ENCODE peak calls at places on chromosomes 1 and 21, in six cellular contexts. O is K562, S is H1, T is HepG2, Y is HCT116, A is GM12878. R is an unnamed sample.

GRCh38 chr1:5860277-5860676 is 131.9 kb downstream of the NPHP4 start:
- DNase-seq in O (no peak), S (no peak), T (no peak), Y (no peak), A (no peak), R (no peak)

GRCh38 chr1:50620680-50621329 is 197.6 kb upstream of the DMRTA2 start:
- DNase-seq in O (peak), S (peak), T (peak), Y (peak), A (no peak), R (no peak)

GRCh38 chr1:95699274-95699953 is 465.4 kb downstream of the RWDD3 start:
- DNase-seq in O (no peak), S (no peak), T (no peak), Y (no peak), A (no peak), R (no peak)

GRCh38 chr1:3745590-3746381 is 6.5 kb upstream of the CCDC27 start:
- DNase-seq in O (peak), S (no peak), T (no peak), Y (no peak), A (no peak), R (no peak)

GRCh38 chr1:43704838-43705237 is 2.5 kb upstream of the ST3GAL3 start:
- DNase-seq in O (no peak), S (no peak), T (no peak), Y (no peak), A (no peak), R (no peak)

GRCh38 chr1:248858096-248858890 is 592 bp downstream of the ZNF692 start:
- DNase-seq in O (peak), S (peak), T (peak), Y (peak), A (no peak), R (no peak)

GRCh38 chr1:58754683-58755467 is 29.0 kb downstream of the JUN start:
- DNase-seq in O (peak), S (no peak), T (no peak), Y (no peak), A (no peak), R (no peak)

GRCh38 chr1:234628099-234628498 is 18.1 kb upstream of the IRF2BP2 start:
- DNase-seq in O (no peak), S (no peak), T (no peak), Y (no peak), A (no peak), R (no peak)

GRCh38 chr21:35291963-35292627 is 243.0 kb upstream of the RUNX1 start:
- DNase-seq in O (no peak), S (no peak), T (no peak), Y (no peak), A (no peak), R (no peak)

GRCh38 chr1:200512191-200512590 is 102.4 kb upstream of the ZNF281 start:
- DNase-seq in O (no peak), S (no peak), T (no peak), Y (no peak), A (no peak), R (no peak)

GRCh38 chr1:205258313-205259176 is 30.8 kb downstream of the TMCC2 start:
- DNase-seq in O (peak), S (no peak), T (no peak), Y (no peak), A (no peak), R (no peak)
- H3K9ac ChIP-seq in O (no peak), S (no peak), T (no peak), Y (peak), A (no peak), R (no peak)

GRCh38 chr1:14524816-14525215 is 73.7 kb upstream of the KAZN start:
- DNase-seq in O (no peak), S (no peak), T (no peak), Y (no peak), A (no peak), R (no peak)
- TF ChIP-seq ZNF274 in O (no peak), S (no peak), T (no peak), Y (no peak), A (no peak), R (no peak)

DNA sequence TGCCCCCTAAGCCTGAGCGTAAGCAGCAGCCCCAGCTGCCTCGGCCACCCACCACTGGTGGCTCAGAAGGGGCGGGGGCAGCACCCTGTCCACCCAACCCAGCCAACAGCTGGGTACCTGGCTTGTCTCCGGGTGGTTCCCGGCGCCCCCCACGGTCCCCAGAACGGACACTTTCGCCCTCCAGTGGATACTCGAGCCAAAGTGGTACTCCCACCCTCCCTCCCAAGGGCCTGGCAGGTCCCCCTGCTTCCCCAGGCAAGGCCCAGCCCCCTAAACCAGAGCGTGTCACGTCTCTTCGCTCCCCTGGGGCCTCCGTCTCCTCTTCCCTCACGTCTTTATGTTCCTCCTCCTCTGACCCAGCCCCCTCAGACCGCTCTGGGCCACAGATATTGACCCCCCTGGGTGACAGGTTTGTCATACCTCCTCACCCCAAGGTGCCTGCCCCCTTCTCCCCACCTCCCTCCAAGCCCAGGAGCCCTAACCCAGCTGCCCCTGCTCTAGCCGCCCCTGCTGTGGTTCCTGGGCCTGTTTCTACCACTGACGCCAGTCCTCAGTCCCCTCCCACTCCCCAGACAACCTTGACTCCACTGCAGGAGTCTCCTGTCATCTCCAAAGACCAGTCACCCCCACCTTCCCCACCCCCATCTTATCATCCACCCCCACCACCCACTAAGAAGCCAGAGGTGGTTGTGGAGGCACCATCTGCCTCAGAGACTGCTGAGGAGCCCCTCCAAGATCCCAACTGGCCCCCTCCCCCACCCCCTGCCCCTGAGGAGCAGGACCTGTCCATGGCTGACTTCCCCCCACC is 46.2 kb downstream of the YARS1 start:
- DNase-seq in O (no peak), S (no peak), T (no peak), Y (no peak), A (no peak), R (no peak)
- H3K9ac ChIP-seq in O (peak), S (no peak), T (no peak), Y (no peak), A (no peak), R (peak)

GRCh38 chr21:29501451-29501850 is 202.7 kb downstream of the BACH1 start:
- DNase-seq in O (no peak), S (no peak), T (no peak), Y (no peak), A (no peak), R (no peak)

GRCh38 chr21:29506947-29507346 is 208.2 kb downstream of the BACH1 start:
- DNase-seq in O (no peak), S (no peak), T (no peak), Y (no peak), A (no peak), R (no peak)

GRCh38 chr21:29508311-29508710 is 209.6 kb downstream of the BACH1 start:
- DNase-seq in O (no peak), S (no peak), T (no peak), Y (no peak), A (no peak), R (no peak)

GRCh38 chr21:29506214-29506613 is 207.5 kb downstream of the BACH1 start:
- DNase-seq in O (no peak), S (no peak), T (no peak), Y (no peak), A (no peak), R (no peak)

GRCh38 chr21:29504751-29505321 is 206.1 kb downstream of the BACH1 start:
- DNase-seq in O (peak), S (no peak), T (no peak), Y (no peak), A (no peak), R (no peak)
- TF ChIP-seq ZNF274 in O (no peak), S (no peak), T (no peak), Y (no peak), A (no peak), R (no peak)

DNA sequence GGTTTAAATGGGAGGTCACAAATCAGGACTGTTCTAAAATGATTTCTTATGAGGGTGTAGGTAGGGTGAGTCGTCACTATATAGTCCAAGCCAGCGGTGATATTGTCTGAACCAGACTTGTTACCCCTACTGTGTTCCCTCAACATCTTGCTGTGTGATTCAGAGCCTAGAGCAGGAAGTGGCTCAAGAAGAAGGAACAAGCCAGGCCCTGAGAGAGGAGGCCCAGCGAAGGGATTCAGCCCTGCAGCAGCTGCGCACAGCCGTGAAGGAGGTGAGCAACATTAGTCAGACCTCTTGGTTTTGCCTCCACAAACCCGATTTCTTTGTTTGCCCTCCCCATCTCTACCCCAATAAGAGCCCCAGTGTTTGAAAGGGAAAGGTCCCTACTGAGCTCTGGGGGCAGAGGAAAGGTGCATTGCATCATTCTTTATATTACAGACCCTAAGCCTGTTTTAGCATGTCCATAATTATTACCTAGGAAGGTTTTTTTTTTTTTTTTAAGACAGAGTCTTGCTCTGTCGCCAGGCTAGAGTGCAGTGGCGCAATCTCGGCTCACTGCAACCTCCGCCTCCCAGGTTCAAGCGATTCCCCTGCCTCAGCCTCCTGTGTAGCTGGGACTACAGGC is 5.0 kb upstream of the SH3BGRL3 start:
- DNase-seq in O (peak), S (no peak), T (no peak), Y (no peak), A (no peak), R (no peak)
- H3K9ac ChIP-seq in O (peak), S (no peak), T (no peak), Y (no peak), A (no peak), R (no peak)

GRCh38 chr1:225772323-225772768 is 5.3 kb upstream of the SRP9 start:
- DNase-seq in O (peak), S (peak), T (peak), Y (peak), A (no peak), R (peak)
- TF ChIP-seq ZNF274 in O (no peak), S (no peak), T (no peak), Y (no peak), A (no peak), R (no peak)

DNA sequence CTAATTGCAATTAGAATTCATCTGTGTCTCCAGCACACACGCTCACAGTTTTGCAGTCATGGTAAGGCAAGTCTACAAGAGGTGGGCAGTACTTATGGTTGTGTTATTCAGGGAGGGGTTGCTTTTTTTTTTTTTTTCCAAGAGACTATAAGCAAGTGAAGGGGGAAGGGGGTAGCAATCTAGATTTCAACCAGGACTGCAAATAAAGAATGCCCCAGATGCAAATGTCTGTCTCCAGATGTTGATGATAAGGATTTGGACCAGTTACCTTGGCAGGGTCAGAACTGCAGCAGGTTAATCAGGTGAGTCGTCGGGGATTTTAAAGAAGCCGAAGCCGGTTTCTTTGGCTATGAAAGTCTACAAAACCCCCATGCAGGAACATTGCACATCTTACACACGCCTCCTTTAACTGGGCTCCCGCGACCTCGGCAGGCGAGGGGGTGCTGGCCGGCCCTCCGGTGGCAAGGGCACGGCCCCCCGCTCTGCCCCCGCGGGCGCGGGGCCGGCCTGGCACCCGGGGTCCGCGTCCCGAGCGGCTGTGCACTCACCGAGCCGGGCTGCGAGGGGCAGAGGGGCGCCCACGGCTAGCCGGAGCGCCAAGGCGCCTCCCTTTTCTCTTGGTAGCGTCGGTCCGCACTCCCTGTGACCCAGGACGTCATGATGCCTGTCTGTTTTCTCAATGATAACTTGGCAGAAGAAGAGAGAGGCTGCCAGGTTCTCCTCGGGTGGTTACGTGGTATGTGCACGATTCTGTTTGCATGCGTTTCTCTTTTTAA is 366.2 kb upstream of the ESRRG start:
- DNase-seq in O (no peak), S (no peak), T (no peak), Y (no peak), A (no peak), R (peak)
- H3K9ac ChIP-seq in O (no peak), S (no peak), T (no peak), Y (no peak), A (no peak), R (peak)

DNA sequence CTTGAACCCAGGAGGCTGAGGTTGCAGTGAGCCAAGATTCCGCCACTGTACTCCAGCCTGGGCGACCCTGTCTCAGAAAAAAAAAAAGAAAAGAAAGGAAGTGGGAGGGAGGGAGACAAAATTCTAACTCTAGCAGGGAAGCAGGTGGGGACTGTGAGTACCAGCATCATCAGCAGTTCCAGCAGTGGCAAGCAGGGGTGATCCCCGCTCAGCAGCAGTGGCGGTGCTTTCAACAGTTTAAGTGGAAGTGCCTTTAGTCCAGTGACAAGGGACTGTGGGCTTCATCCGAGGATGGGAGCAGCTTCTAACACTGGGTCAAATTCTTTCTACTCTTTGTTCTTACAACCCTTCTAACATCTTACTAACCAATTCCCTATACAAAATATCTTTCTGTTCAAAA is 858.1 kb upstream of the ADAMTS5 start:
- DNase-seq in O (no peak), S (no peak), T (no peak), Y (no peak), A (no peak), R (no peak)
- TF ChIP-seq ZNF274 in O (no peak), S (no peak), T (no peak), Y (no peak), A (no peak), R (no peak)

GRCh38 chr21:45405819-45406762 is 1.1 kb downstream of the COL18A1 start:
- DNase-seq in O (peak), S (no peak), T (peak), Y (no peak), A (no peak), R (no peak)

GRCh38 chr21:45407629-45408247 is 2.8 kb downstream of the COL18A1 start:
- DNase-seq in O (no peak), S (no peak), T (no peak), Y (no peak), A (no peak), R (no peak)

GRCh38 chr21:45408271-45408791 is 3.4 kb downstream of the COL18A1 start:
- DNase-seq in O (no peak), S (no peak), T (no peak), Y (no peak), A (no peak), R (no peak)

GRCh38 chr21:45405271-45405818 is 380 bp downstream of the COL18A1 start:
- DNase-seq in O (peak), S (no peak), T (no peak), Y (no peak), A (no peak), R (no peak)

GRCh38 chr21:45406801-45407628 is 2.0 kb downstream of the COL18A1 start:
- DNase-seq in O (peak), S (peak), T (peak), Y (no peak), A (no peak), R (peak)
- H3K9ac ChIP-seq in O (peak), S (no peak), T (peak), Y (peak), A (no peak), R (peak)

R was measured in NT2/D1.